ENCODE peak calls at places on chromosomes 12 and 14, in nine cellular contexts. T, X, Q, U, H, I, F, Y and D are unnamed samples.

GRCh38 chr14:104964546-104964945 is 13.6 kb downstream of the AHNAK2 start:
- DNase-seq in T (no peak), X (no peak), Q (peak), U (no peak), H (no peak), I (no peak), F (no peak), Y (no peak), D (no peak)

GRCh38 chr12:65784616-65785015 is 39.7 kb upstream of the HMGA2 start:
- DNase-seq in T (no peak), X (no peak), Q (no peak), U (no peak), H (no peak), I (no peak), F (no peak), Y (no peak), D (no peak)

GRCh38 chr12:52618866-52619265 is 507 bp upstream of the KRT73 start:
- DNase-seq in T (no peak), X (no peak), Q (no peak), U (no peak), H (no peak), I (no peak), F (no peak), Y (no peak), D (no peak)

GRCh38 chr12:128803788-128804187 is 20.0 kb downstream of the SLC15A4 start:
- DNase-seq in T (no peak), X (no peak), Q (no peak), U (no peak), H (no peak), I (no peak), F (no peak), Y (no peak), D (no peak)

GRCh38 chr12:108744021-108744897 is 12.9 kb upstream of the CORO1C start:
- DNase-seq in T (no peak), X (no peak), Q (no peak), U (no peak), H (no peak), I (no peak), F (no peak), Y (no peak), D (no peak)

GRCh38 chr12:49875115-49875720 is 28.5 kb downstream of the FAIM2 start:
- DNase-seq in T (no peak), X (no peak), Q (no peak), U (no peak), H (no peak), I (no peak), F (no peak), Y (no peak), D (no peak)

GRCh38 chr14:100031506-100032281 is 33.5 kb upstream of the EVL start:
- DNase-seq in T (no peak), X (no peak), Q (peak), U (peak), H (peak), I (no peak), F (no peak), Y (peak), D (no peak)

GRCh38 chr12:6647083-6647604 is at the start of gene ACRBP:
- DNase-seq in T (peak), X (peak), Q (peak), U (no peak), H (peak), I (peak), F (peak), Y (no peak), D (no peak)

GRCh38 chr12:76158518-76159321 is 74.2 kb upstream of the NAP1L1 start:
- DNase-seq in T (peak), X (peak), Q (no peak), U (peak), H (peak), I (peak), F (peak), Y (peak), D (peak)

GRCh38 chr14:105145381-105146180 is 23.0 kb downstream of the JAG2 start:
- DNase-seq in T (no peak), X (no peak), Q (peak), U (no peak), H (peak), I (no peak), F (no peak), Y (no peak), D (no peak)

GRCh38 chr12:96177013-96177412 is 17.2 kb upstream of the ELK3 start:
- DNase-seq in T (no peak), X (no peak), Q (no peak), U (no peak), H (no peak), I (peak), F (no peak), Y (peak), D (no peak)

GRCh38 chr12:98238513-98238912 is 276.9 kb upstream of the TMPO start:
- DNase-seq in T (no peak), X (no peak), Q (no peak), U (no peak), H (no peak), I (no peak), F (no peak), Y (no peak), D (no peak)

GRCh38 chr12:3145036-3145435 is 67.9 kb downstream of the TSPAN9 start:
- DNase-seq in T (no peak), X (no peak), Q (no peak), U (no peak), H (no peak), I (no peak), F (peak), Y (no peak), D (no peak)

GRCh38 chr14:68711551-68712437 is 81.1 kb downstream of the ZFP36L1 start:
- DNase-seq in T (no peak), X (no peak), Q (no peak), U (no peak), H (no peak), I (no peak), F (no peak), Y (no peak), D (no peak)

GRCh38 chr12:111692575-111693210 is 6.8 kb downstream of the ACAD10 start:
- DNase-seq in T (peak), X (no peak), Q (no peak), U (peak), H (no peak), I (no peak), F (no peak), Y (peak), D (peak)

DNA sequence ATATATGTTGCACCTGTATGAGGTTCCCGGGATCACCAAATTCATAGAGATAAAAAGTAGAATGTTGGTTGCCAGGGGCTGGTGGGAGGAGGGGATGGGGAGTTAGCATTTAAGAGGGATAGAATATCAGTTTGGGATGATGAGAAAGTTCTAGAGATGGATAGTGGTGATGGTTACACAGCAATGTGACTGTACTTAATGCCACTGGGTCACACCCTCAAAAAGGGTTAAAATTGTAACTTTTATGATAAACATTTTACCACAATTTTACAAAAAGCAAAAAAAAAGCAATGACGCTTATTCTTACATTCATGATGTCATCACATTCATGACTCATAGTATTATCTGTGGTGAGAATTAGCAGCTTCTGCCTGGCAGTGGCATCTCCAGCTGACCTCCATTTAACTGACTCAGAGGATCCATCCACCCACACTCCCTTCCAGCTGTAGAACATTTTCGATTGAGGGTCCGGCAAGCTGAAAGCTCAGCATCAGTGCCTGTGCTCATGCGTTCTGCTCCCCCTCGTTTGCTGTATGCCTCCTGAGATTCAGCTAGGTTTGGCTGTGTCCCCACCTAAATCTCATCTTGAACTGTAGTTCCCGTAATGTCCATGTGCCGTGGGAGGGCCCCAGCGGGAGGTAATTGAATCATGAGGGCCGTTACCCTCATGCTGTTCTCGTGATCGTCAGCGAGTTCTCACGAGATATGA is 64.8 kb upstream of the TMEM260 start:
- DNase-seq in T (no peak), X (no peak), Q (no peak), U (peak), H (no peak), I (no peak), F (no peak), Y (peak), D (no peak)
- H3K27ac ChIP-seq in T (no peak), X (no peak), Q (no peak), U (no peak), H (no peak), I (no peak), F (no peak), Y (no peak), D (no peak)

GRCh38 chr12:90572778-90573177 is 382.2 kb downstream of the CCER1 start:
- DNase-seq in T (no peak), X (no peak), Q (no peak), U (no peak), H (no peak), I (no peak), F (no peak), Y (no peak), D (no peak)
- TF ChIP-seq CTCF in T (no peak), X (no peak), Q (no peak), U (no peak), H (no peak), I (no peak), F (no peak), Y (no peak), D (no peak)

GRCh38 chr14:102180248-102180998 is 40.7 kb downstream of the WDR20 start:
- DNase-seq in T (peak), X (no peak), Q (no peak), U (no peak), H (no peak), I (no peak), F (no peak), Y (no peak), D (no peak)
- H3K27ac ChIP-seq in T (peak), X (peak), Q (no peak), U (no peak), H (peak), I (no peak), F (peak), Y (no peak), D (no peak)

GRCh38 chr14:43003845-43004244 is 1397.2 kb downstream of the LRFN5 start:
- DNase-seq in T (peak), X (peak), Q (no peak), U (peak), H (no peak), I (no peak), F (no peak), Y (no peak), D (no peak)

GRCh38 chr14:43001729-43002128 is 1395.1 kb downstream of the LRFN5 start:
- DNase-seq in T (no peak), X (no peak), Q (no peak), U (no peak), H (no peak), I (no peak), F (no peak), Y (no peak), D (no peak)

GRCh38 chr14:43005807-43006206 is 1399.1 kb downstream of the LRFN5 start:
- DNase-seq in T (no peak), X (no peak), Q (no peak), U (no peak), H (no peak), I (no peak), F (no peak), Y (no peak), D (no peak)
- TF ChIP-seq CTCF in T (no peak), X (no peak), Q (no peak), U (no peak), H (no peak), I (no peak), F (no peak), Y (peak), D (no peak)

GRCh38 chr14:35340616-35341453 is 48.7 kb downstream of the PSMA6 start:
- DNase-seq in T (no peak), X (no peak), Q (no peak), U (no peak), H (no peak), I (no peak), F (no peak), Y (no peak), D (no peak)

GRCh38 chr14:35343709-35344474 is 51.7 kb downstream of the PSMA6 start:
- DNase-seq in T (no peak), X (no peak), Q (no peak), U (no peak), H (no peak), I (no peak), F (no peak), Y (no peak), D (no peak)

GRCh38 chr14:35339761-35340406 is 47.7 kb downstream of the PSMA6 start:
- DNase-seq in T (peak), X (no peak), Q (no peak), U (no peak), H (no peak), I (no peak), F (no peak), Y (no peak), D (no peak)

GRCh38 chr14:35341454-35342159 is 49.4 kb downstream of the PSMA6 start:
- DNase-seq in T (no peak), X (peak), Q (peak), U (peak), H (peak), I (peak), F (peak), Y (no peak), D (peak)

DNA sequence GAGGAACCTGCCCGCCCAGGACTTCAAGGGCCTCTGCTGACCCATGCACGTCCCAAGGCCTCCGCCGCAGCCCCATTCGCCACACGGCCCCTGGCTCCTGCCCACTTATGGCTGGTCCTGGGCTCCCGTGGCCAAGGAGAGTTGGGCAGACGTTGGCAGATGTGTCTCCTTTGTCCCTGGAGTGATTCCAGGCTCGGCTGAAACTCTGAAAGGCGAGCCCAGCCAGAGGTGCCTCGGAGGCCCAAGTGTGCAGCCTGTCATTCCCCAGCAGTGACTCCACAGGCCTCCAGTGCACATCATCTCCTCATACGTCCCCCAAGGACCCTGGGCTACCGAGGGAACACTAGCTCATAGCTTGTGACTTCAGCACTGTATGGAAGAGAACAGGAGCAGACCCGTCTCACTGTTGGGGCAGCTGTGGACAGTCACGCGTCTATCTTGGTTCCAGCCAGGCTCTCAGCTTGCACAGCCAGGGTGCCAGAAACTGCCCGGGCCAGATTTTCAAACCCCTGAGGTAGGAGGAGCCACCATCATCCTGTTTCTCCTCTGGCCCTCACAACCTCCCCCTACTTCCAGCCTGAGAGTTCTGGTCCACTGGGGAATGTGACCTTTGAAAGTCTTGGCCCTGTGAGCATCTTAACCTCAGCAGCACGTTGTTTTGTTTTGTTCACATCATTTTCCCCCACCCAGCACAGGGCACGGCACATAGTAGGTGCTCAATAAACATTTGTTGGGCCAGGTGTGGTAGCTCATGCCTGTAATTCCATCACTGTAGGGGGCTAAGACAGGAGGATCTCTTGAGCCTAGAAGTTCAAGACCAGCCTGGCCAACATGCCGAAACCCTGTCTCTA is 50.2 kb downstream of the PSMA6 start:
- DNase-seq in T (no peak), X (no peak), Q (peak), U (no peak), H (peak), I (no peak), F (peak), Y (no peak), D (no peak)
- H3K27ac ChIP-seq in T (no peak), X (no peak), Q (peak), U (peak), H (peak), I (no peak), F (peak), Y (no peak), D (peak)

GRCh38 chr14:64816221-64816783 is 63.4 kb downstream of the SPTB start:
- DNase-seq in T (no peak), X (no peak), Q (no peak), U (no peak), H (no peak), I (no peak), F (no peak), Y (no peak), D (no peak)

GRCh38 chr14:64812412-64812811 is 67.3 kb downstream of the SPTB start:
- DNase-seq in T (peak), X (peak), Q (no peak), U (no peak), H (peak), I (peak), F (peak), Y (no peak), D (no peak)

GRCh38 chr14:64817631-64818030 is 62.1 kb downstream of the SPTB start:
- DNase-seq in T (no peak), X (no peak), Q (no peak), U (no peak), H (no peak), I (no peak), F (no peak), Y (no peak), D (no peak)

GRCh38 chr14:64818151-64818550 is 61.6 kb downstream of the SPTB start:
- DNase-seq in T (no peak), X (no peak), Q (no peak), U (no peak), H (no peak), I (no peak), F (no peak), Y (no peak), D (no peak)

DNA sequence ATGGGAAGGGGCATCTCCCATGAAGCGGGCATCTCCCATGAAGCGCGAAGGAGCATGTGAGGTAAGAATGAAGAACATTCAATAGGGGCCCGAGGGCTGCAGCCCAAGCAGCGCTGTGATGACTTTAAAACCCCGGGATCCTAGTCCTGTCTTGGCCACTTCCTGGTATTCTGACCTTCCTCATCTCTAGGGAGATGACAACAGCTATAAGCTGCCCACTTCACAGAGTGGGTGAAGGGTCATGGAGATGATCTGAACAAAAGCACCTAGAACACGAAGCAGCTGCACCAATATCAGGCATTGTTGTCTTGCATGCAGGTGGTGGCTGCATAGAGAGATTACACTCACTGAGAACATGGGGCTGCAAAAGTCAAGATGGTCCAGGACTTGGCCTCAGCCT is 64.5 kb downstream of the SPTB start:
- DNase-seq in T (no peak), X (no peak), Q (no peak), U (no peak), H (no peak), I (no peak), F (no peak), Y (no peak), D (no peak)
- TF ChIP-seq CTCF in T (no peak), X (no peak), Q (no peak), U (no peak), H (no peak), I (no peak), F (no peak), Y (no peak), D (no peak)

GRCh38 chr12:114608509-114608908 is 75.5 kb downstream of the TBX3 start:
- DNase-seq in T (no peak), X (no peak), Q (no peak), U (no peak), H (no peak), I (no peak), F (no peak), Y (no peak), D (no peak)

GRCh38 chr12:114614040-114614439 is 69.9 kb downstream of the TBX3 start:
- DNase-seq in T (no peak), X (no peak), Q (no peak), U (no peak), H (no peak), I (no peak), F (no peak), Y (no peak), D (no peak)

GRCh38 chr12:114611145-114612018 is 72.6 kb downstream of the TBX3 start:
- DNase-seq in T (no peak), X (no peak), Q (no peak), U (peak), H (no peak), I (no peak), F (no peak), Y (no peak), D (no peak)

GRCh38 chr12:114616081-114616480 is 67.9 kb downstream of the TBX3 start:
- DNase-seq in T (no peak), X (no peak), Q (no peak), U (no peak), H (no peak), I (no peak), F (no peak), Y (no peak), D (no peak)

GRCh38 chr12:114612062-114612461 is 71.9 kb downstream of the TBX3 start:
- DNase-seq in T (no peak), X (no peak), Q (no peak), U (peak), H (no peak), I (no peak), F (no peak), Y (no peak), D (no peak)
- H3K27ac ChIP-seq in T (no peak), X (no peak), Q (no peak), U (peak), H (no peak), I (no peak), F (no peak), Y (no peak), D (no peak)

DNA sequence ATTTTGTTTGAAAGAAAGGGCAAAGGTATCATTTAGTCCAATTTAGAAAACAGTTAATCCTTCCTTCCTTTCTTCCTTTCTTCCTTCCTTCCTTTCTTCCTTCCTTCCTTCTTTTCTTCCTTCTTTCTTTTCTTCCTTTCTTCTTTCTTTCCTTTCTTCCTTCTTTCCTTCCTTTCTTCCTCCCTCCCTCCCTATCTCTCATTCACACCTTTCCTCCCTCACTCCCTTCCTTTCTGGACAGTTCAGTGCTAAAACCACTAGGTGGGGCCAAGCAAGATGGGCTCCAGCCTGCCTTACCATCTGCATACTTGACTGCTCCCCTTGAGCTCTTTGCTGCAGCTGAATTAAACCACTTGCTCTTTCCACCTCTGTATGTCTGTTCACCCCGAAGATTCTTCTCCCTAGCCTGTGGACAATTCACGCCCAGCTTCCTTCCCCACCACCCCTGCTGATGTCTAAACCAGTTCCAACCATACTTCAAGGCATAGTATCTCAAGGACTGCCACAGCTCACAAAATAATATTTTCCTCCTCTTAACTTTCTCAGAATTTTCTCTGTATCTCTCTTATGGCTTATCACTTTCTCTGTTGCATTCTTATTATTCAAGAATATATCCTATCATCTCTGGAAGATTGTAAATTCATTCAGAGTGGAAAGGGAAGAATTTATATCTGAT is 78.0 kb downstream of the DBX2 start:
- DNase-seq in T (peak), X (peak), Q (no peak), U (peak), H (no peak), I (no peak), F (peak), Y (no peak), D (peak)
- TF ChIP-seq CTCF in T (peak), X (peak), Q (no peak), U (no peak), H (peak), I (no peak), F (peak), Y (peak), D (peak)